ENCODE peak calls at places on chromosomes 7 and 10, in six cellular contexts. D, T, V, O, M and K are unnamed samples.
A peak's percentile ranks its signal among the peaks of the same experiment; 100 is the strongest.

GRCh38 chr10:76278811-76279460 is 847.5 kb downstream of the LRMDA start:
- DNase-seq in V (no peak), D (no peak), T (no peak), M (no peak), O (no peak), K (no peak)

GRCh38 chr10:101101488-101101887 is 29.6 kb upstream of the TLX1 start:
- DNase-seq in V (no peak), O (no peak), D (no peak), M (no peak), T (no peak), K (no peak)

GRCh38 chr10:132444877-132445351 is 47.9 kb downstream of the PWWP2B start:
- DNase-seq in T (no peak), M (peak; percentile 70), V (no peak), O (no peak), D (no peak), K (no peak)

GRCh38 chr7:55514546-55515265 is 57.6 kb downstream of the VOPP1 start:
- DNase-seq in M (no peak), O (no peak), D (no peak), V (no peak), T (no peak), K (no peak)

GRCh38 chr10:71092812-71093391 is 119.5 kb upstream of the UNC5B start:
- DNase-seq in O (no peak), M (peak; percentile 39), V (no peak), T (no peak), D (no peak), K (peak; percentile 43)

GRCh38 chr7:2680792-2681490 is 7.1 kb upstream of the AMZ1 start:
- DNase-seq in V (peak; percentile 91), M (peak; percentile 85), D (peak; percentile 88), O (peak; percentile 62), T (peak; percentile 41), K (peak; percentile 72)

GRCh38 chr7:4650471-4651047 is 31.5 kb upstream of the FOXK1 start:
- DNase-seq in M (peak; percentile 97), T (no peak), V (no peak), O (no peak), D (no peak), K (no peak)

GRCh38 chr7:127876393-127876792 is 154.8 kb downstream of the LRRC4 start:
- DNase-seq in V (no peak), T (no peak), M (no peak), D (no peak), O (no peak), K (no peak)

GRCh38 chr7:155457544-155458316 is at the start of gene EN2:
- DNase-seq in M (peak; percentile 57), D (peak; percentile 64), V (no peak), T (no peak), O (no peak), K (no peak)

GRCh38 chr7:91313113-91313512 is 48.9 kb downstream of the FZD1 start:
- DNase-seq in V (no peak), T (no peak), D (no peak), M (no peak), O (no peak), K (no peak)

GRCh38 chr10:48468130-48468790 is 136.6 kb downstream of the ARHGAP22 start:
- DNase-seq in M (no peak), O (no peak), V (no peak), D (no peak), T (no peak), K (no peak)

GRCh38 chr10:98316661-98317060 is 48.7 kb upstream of the LOXL4 start:
- DNase-seq in T (no peak), D (no peak), V (no peak), O (no peak), M (no peak), K (no peak)

GRCh38 chr7:89028319-89028718 is 232.8 kb upstream of the TEX47 start:
- DNase-seq in T (no peak), V (no peak), M (no peak), O (no peak), D (no peak), K (no peak)

GRCh38 chr7:87395442-87396020 is 50.1 kb downstream of the CROT start:
- DNase-seq in M (no peak), V (no peak), O (no peak), T (no peak), D (no peak), K (no peak)

GRCh38 chr10:95214793-95215192 is 20.8 kb downstream of the ACSM6 start:
- DNase-seq in V (peak; percentile 12), M (no peak), T (no peak), O (no peak), D (no peak), K (no peak)

GRCh38 chr7:143408686-143409551 is at the start of gene EPHA1:
- DNase-seq in V (peak; percentile 81), O (no peak), D (peak; percentile 68), T (no peak), M (peak; percentile 65), K (no peak)

GRCh38 chr7:64993901-64994300 is 3.1 kb upstream of the ZNF117 start:
- DNase-seq in T (no peak), D (no peak), O (no peak), V (no peak), M (no peak), K (no peak)

GRCh38 chr7:763762-764161 is 36.7 kb upstream of the PRKAR1B start:
- DNase-seq in D (no peak), T (no peak), M (no peak), O (no peak), V (no peak), K (no peak)

GRCh38 chr10:113059001-113059780 is 109.1 kb downstream of the TCF7L2 start:
- DNase-seq in D (no peak), V (peak; percentile 73), T (no peak), M (peak; percentile 49), O (no peak), K (no peak)

GRCh38 chr7:105439174-105439893 is 50.6 kb upstream of the SRPK2 start:
- DNase-seq in D (no peak), O (no peak), V (peak; percentile 17), M (no peak), T (no peak), K (no peak)

GRCh38 chr10:132233501-132234075 is 46.8 kb downstream of the DPYSL4 start:
- DNase-seq in D (no peak), V (no peak), T (no peak), M (no peak), O (no peak), K (no peak)

GRCh38 chr7:8190121-8190895 is 71.7 kb downstream of the ICA1 start:
- DNase-seq in M (peak; percentile 78), O (peak; percentile 74), T (peak; percentile 20), V (peak; percentile 70), D (peak; percentile 60), K (peak; percentile 15)

GRCh38 chr7:98250789-98251188 is 1.2 kb downstream of the TECPR1 start:
- DNase-seq in V (no peak), M (no peak), D (peak; percentile 79), O (peak; percentile 78), T (no peak), K (no peak)

GRCh38 chr10:134205-134742 is 981 bp upstream of the ZMYND11 start:
- DNase-seq in T (no peak), M (peak; percentile 55), V (peak; percentile 43), D (no peak), O (no peak), K (no peak)

GRCh38 chr7:2123360-2123759 is 109.4 kb downstream of the MAD1L1 start:
- DNase-seq in T (no peak), D (no peak), O (no peak), M (no peak), V (no peak), K (no peak)

GRCh38 chr7:151115121-151115835 is 29.0 kb downstream of the AGAP3 start:
- DNase-seq in T (no peak), M (peak; percentile 79), V (peak; percentile 15), O (no peak), D (peak; percentile 81), K (no peak)

GRCh38 chr10:82888809-82889455 is 1013.9 kb downstream of the NRG3 start:
- DNase-seq in M (peak; percentile 22), O (no peak), D (no peak), V (no peak), T (no peak), K (no peak)

GRCh38 chr7:27161214-27161720 is 4.1 kb downstream of the HOXA9 start:
- DNase-seq in O (no peak), M (no peak), V (no peak), T (no peak), D (no peak), K (peak; percentile 28)

GRCh38 chr7:137020351-137020750 is 151.9 kb downstream of the CHRM2 start:
- DNase-seq in T (no peak), M (no peak), D (no peak), V (no peak), O (no peak), K (no peak)

GRCh38 chr7:141697211-141697871 is 4.6 kb downstream of the DENND11 start:
- DNase-seq in V (no peak), O (no peak), M (no peak), T (no peak), D (no peak), K (no peak)

GRCh38 chr7:16915405-16915804 is 33.6 kb upstream of the AGR3 start:
- DNase-seq in D (no peak), V (no peak), O (no peak), M (no peak), T (peak; percentile 38), K (no peak)

GRCh38 chr7:35856175-35856574 is 55.3 kb downstream of the SEPTIN7 start:
- DNase-seq in M (no peak), O (no peak), T (no peak), D (no peak), V (no peak), K (no peak)
- TF ChIP-seq CTCF in M (no peak), O (no peak), T (no peak), D (no peak), V (no peak), K (no peak)

GRCh38 chr10:6148251-6148691 is 54.5 kb upstream of the PFKFB3 start:
- DNase-seq in V (no peak), D (no peak), M (no peak), T (no peak), O (peak; percentile 21), K (peak; percentile 53)

GRCh38 chr10:6148908-6149307 is 53.8 kb upstream of the PFKFB3 start:
- DNase-seq in V (no peak), O (no peak), T (no peak), M (no peak), D (no peak), K (no peak)

GRCh38 chr10:6153845-6154244 is 48.9 kb upstream of the PFKFB3 start:
- DNase-seq in O (no peak), T (no peak), M (no peak), D (no peak), V (no peak), K (no peak)

GRCh38 chr10:6154566-6154965 is 48.2 kb upstream of the PFKFB3 start:
- DNase-seq in O (no peak), M (no peak), V (no peak), T (no peak), D (no peak), K (no peak)

GRCh38 chr10:6151087-6151977 is 51.4 kb upstream of the PFKFB3 start:
- DNase-seq in T (no peak), M (peak; percentile 80), D (peak; percentile 80), V (peak; percentile 67), O (peak; percentile 76), K (no peak)
- TF ChIP-seq CTCF in T (peak; percentile 68), M (peak; percentile 70), D (peak; percentile 81), V (peak; percentile 55), O (peak; percentile 84), K (peak; percentile 66)

GRCh38 chr10:7301039-7301768 is 109.6 kb downstream of the SFMBT2 start:
- DNase-seq in V (no peak), D (no peak), M (peak; percentile 47), T (no peak), O (no peak), K (no peak)
- TF ChIP-seq CTCF in V (no peak), D (no peak), M (peak; percentile 54), T (no peak), O (peak; percentile 34), K (no peak)

GRCh38 chr10:34526758-34527730 is 288.1 kb downstream of the PARD3 start:
- DNase-seq in D (no peak), M (peak; percentile 88), T (peak; percentile 91), O (no peak), V (no peak), K (no peak)
- TF ChIP-seq CTCF in D (no peak), M (peak; percentile 47), T (peak; percentile 32), O (no peak), V (no peak), K (no peak)